ENCODE peak calls at places on chromosomes 12 and 14, in seven cellular contexts. P is OCI-LY7, L is fibroblast of mammary gland, H is foreskin keratinocyte, T is AG10803, M is lower leg skin, F is AG04449. U is an unnamed sample.
A peak's percentile ranks its signal among the peaks of the same experiment; 100 is the strongest.

GRCh38 chr14:36069535-36069900 is 107.0 kb downstream of the PTCSC3 start:
- DNase-seq in L (peak; percentile 47), T (peak; percentile 32), P (peak; percentile 59), H (no peak), F (no peak), M (no peak), U (peak; percentile 38)

GRCh38 chr12:123908884-123909807 is 63.5 kb downstream of the CCDC92 start:
- DNase-seq in T (no peak), H (no peak), M (no peak), P (no peak), L (no peak), F (no peak), U (no peak)

GRCh38 chr12:18549598-18549997 is 188.2 kb downstream of the PLCZ1 start:
- DNase-seq in H (no peak), P (no peak), T (no peak), F (no peak), M (no peak), L (no peak), U (no peak)

GRCh38 chr12:131671871-131672270 is 39.0 kb upstream of the SFSWAP start:
- DNase-seq in P (no peak), L (no peak), T (no peak), H (no peak), M (no peak), F (no peak), U (no peak)

GRCh38 chr14:73057939-73058223 is 453 bp upstream of the RBM25 start:
- DNase-seq in F (no peak), P (no peak), M (no peak), L (no peak), T (no peak), H (no peak), U (no peak)

GRCh38 chr14:89443002-89443660 is 26.1 kb upstream of the FOXN3 start:
- DNase-seq in H (peak; percentile 51), M (no peak), F (peak; percentile 7), L (peak; percentile 61), T (no peak), P (no peak), U (no peak)

GRCh38 chr14:65330416-65330815 is 82.1 kb upstream of the FUT8 start:
- DNase-seq in L (no peak), M (peak; percentile 41), F (no peak), T (no peak), H (peak; percentile 87), P (no peak), U (no peak)

GRCh38 chr12:51067229-51067628 is 16.2 kb downstream of the CSRNP2 start:
- DNase-seq in M (no peak), P (no peak), T (no peak), F (no peak), L (no peak), H (no peak), U (no peak)

GRCh38 chr12:118136559-118137003 is 657 bp downstream of the PEBP1 start:
- DNase-seq in F (no peak), P (peak; percentile 35), T (peak; percentile 45), L (peak; percentile 52), M (peak; percentile 53), H (peak; percentile 9), U (peak; percentile 55)

GRCh38 chr14:26993541-26993940 is 395.7 kb upstream of the NOVA1 start:
- DNase-seq in M (peak; percentile 19), P (no peak), L (peak; percentile 87), H (no peak), T (no peak), F (no peak), U (no peak)

GRCh38 chr12:110668480-110669192 is 20.3 kb downstream of the HVCN1 start:
- DNase-seq in T (no peak), P (peak; percentile 52), H (no peak), M (no peak), F (no peak), L (no peak), U (no peak)

GRCh38 chr12:66237505-66238175 is 48.6 kb downstream of the IRAK3 start:
- DNase-seq in T (no peak), M (no peak), H (no peak), P (no peak), F (no peak), L (no peak), U (no peak)

GRCh38 chr14:50845166-50845565 is 14.2 kb upstream of the NIN start:
- DNase-seq in M (no peak), P (no peak), L (no peak), H (no peak), T (no peak), F (no peak), U (no peak)

GRCh38 chr12:51392556-51393237 is 1.5 kb upstream of the GALNT6 start:
- DNase-seq in M (no peak), F (no peak), L (no peak), P (no peak), H (peak; percentile 33), T (peak; percentile 36), U (no peak)

GRCh38 chr14:101927859-101928258 is 36.5 kb upstream of the DYNC1H1 start:
- DNase-seq in M (peak; percentile 84), F (peak; percentile 79), H (no peak), T (peak; percentile 95), P (no peak), L (peak; percentile 98), U (no peak)

GRCh38 chr12:49244161-49244560 is 20.7 kb upstream of the TUBA1C start:
- DNase-seq in F (peak; percentile 62), M (no peak), H (no peak), P (no peak), L (peak; percentile 40), T (peak; percentile 89), U (no peak)

GRCh38 chr12:98741615-98742265 is 96.7 kb downstream of the APAF1 start:
- DNase-seq in M (no peak), H (no peak), F (no peak), T (no peak), L (no peak), P (no peak), U (peak; percentile 56)

GRCh38 chr14:32510815-32511214 is 181.7 kb downstream of the AKAP6 start:
- DNase-seq in P (no peak), L (no peak), H (no peak), F (no peak), M (no peak), T (no peak), U (no peak)

GRCh38 chr12:27779416-27779815 is 617 bp upstream of the KLHL42 start:
- DNase-seq in L (peak; percentile 28), M (no peak), F (no peak), P (peak; percentile 50), H (no peak), T (no peak), U (peak; percentile 47)

GRCh38 chr14:49449749-49450148 is 136.4 kb downstream of the RPS29 start:
- DNase-seq in P (no peak), H (no peak), M (no peak), L (no peak), F (no peak), T (no peak), U (no peak)

GRCh38 chr12:120497524-120498150 is 1.7 kb downstream of the DYNLL1 start:
- DNase-seq in T (peak; percentile 27), M (no peak), H (no peak), L (peak; percentile 22), F (no peak), P (no peak), U (no peak)

GRCh38 chr12:70557583-70558263 is 79.5 kb downstream of the PTPRB start:
- DNase-seq in L (no peak), T (no peak), F (no peak), H (no peak), M (no peak), P (no peak), U (no peak)

GRCh38 chr14:35387713-35388579 is 16.6 kb downstream of the NFKBIA start:
- DNase-seq in L (no peak), P (no peak), T (no peak), F (no peak), H (no peak), M (no peak), U (no peak)

GRCh38 chr14:52069617-52070431 is 965 bp upstream of the NID2 start:
- DNase-seq in M (no peak), L (peak; percentile 58), H (no peak), T (peak; percentile 60), F (no peak), P (no peak), U (peak; percentile 36)

GRCh38 chr14:82385043-82385442 is 851.4 kb upstream of the SEL1L start:
- DNase-seq in M (no peak), P (no peak), L (peak; percentile 3), F (no peak), H (no peak), T (no peak), U (no peak)

GRCh38 chr14:82387699-82388098 is 854.0 kb upstream of the SEL1L start:
- DNase-seq in P (no peak), F (no peak), T (no peak), L (peak; percentile 21), M (peak; percentile 16), H (no peak), U (no peak)

GRCh38 chr14:82390586-82390985 is 856.9 kb upstream of the SEL1L start:
- DNase-seq in P (no peak), M (no peak), L (no peak), T (no peak), F (no peak), H (no peak), U (no peak)

DNA sequence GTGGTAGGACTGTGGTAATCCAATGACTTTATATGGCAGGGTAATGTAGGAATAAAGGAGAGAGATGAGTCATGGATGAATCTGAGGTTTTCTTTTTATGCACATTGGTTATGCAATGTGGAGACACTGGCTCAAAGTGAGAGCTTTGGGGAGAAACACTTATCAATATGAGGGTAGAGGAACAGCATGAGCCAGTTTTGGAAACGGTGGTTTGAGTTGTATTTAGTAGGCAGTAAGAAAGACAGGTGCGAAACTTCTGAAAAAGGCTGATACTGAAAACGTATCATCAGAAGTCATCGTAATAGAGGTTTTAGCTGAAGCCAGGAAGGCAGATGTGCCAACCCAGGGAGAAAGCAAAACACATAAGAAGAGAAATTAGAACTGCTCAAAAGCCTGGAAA is 854.8 kb upstream of the SEL1L start:
- DNase-seq in P (no peak), H (no peak), M (no peak), F (no peak), L (no peak), T (no peak), U (no peak)
- TF ChIP-seq CTCF in P (no peak), H (no peak), M (no peak), F (no peak), L (no peak), T (no peak), U (no peak)

GRCh38 chr12:24630446-24630845 is 318.5 kb downstream of the BCAT1 start:
- DNase-seq in T (no peak), L (peak; percentile 6), P (no peak), H (no peak), M (no peak), F (no peak), U (no peak)
- TF ChIP-seq CTCF in T (no peak), L (peak; percentile 13), P (peak; percentile 15), H (peak; percentile 25), M (no peak), F (no peak), U (no peak)

GRCh38 chr12:121796855-121797751 is 3.6 kb upstream of the RHOF start:
- DNase-seq in T (peak; percentile 88), F (no peak), P (no peak), H (no peak), L (peak; percentile 85), M (peak; percentile 89), U (peak; percentile 80)
- TF ChIP-seq CTCF in T (peak; percentile 36), F (peak; percentile 35), P (no peak), H (peak; percentile 23), L (peak; percentile 19), M (no peak), U (no peak)

DNA sequence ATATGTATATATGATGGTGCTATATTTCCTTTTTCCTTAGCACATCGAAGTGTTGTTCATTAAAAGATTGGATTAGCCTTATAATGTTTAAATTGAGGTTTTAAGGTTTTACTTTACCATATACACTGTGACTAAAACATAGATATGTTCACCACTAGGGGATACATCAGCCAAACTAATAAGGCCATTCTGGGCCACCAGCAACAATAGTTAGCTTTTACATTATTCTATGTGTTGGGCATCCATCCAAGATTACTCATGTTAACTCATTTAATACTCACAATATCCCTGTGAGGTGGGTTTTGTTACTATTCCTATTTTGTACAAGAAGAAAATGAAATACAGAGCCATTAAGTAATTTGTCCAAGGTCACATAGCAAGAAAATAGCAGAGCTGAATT is 202.6 kb upstream of the AVPR1A start:
- DNase-seq in T (no peak), L (peak; percentile 24), F (no peak), M (no peak), H (no peak), P (no peak), U (no peak)
- TF ChIP-seq CTCF in T (no peak), L (no peak), F (no peak), M (no peak), H (peak; percentile 39), P (no peak), U (no peak)

U was measured in glutamatergic neuron.